ENCODE peak calls at places on chromosomes 5 and 9, in four cellular contexts. X is HepG2, M is testis, F is heart left ventricle. N is an unnamed sample.

GRCh38 chr5:35855221-35855620 is 1.5 kb upstream of the IL7R start:
- DNase-seq in X (no peak), M (no peak), F (no peak), N (no peak)

GRCh38 chr5:138336952-138337684 is 948 bp upstream of the FAM53C start:
- DNase-seq in X (no peak), M (peak), F (no peak), N (no peak)

GRCh38 chr5:14008819-14009311 is 64.4 kb upstream of the DNAH5 start:
- DNase-seq in X (peak), M (no peak), F (no peak), N (no peak)

GRCh38 chr5:179345429-179346321 is at the start of gene ADAMTS2:
- DNase-seq in X (no peak), M (peak), F (peak), N (peak)

GRCh38 chr9:130160862-130161470 is 11.2 kb upstream of the NCS1 start:
- DNase-seq in X (no peak), M (no peak), F (no peak), N (no peak)

GRCh38 chr5:172113036-172113435 is 75.0 kb downstream of the STK10 start:
- DNase-seq in X (no peak), M (no peak), F (no peak), N (no peak)

GRCh38 chr5:178228609-178229008 is 4.0 kb downstream of the PHYKPL start:
- DNase-seq in X (no peak), M (no peak), F (no peak), N (no peak)

GRCh38 chr9:38309324-38310195 is 82.9 kb upstream of the ALDH1B1 start:
- DNase-seq in X (no peak), M (no peak), F (no peak), N (no peak)

GRCh38 chr9:101317735-101318134 is 67.1 kb downstream of the BAAT start:
- DNase-seq in X (no peak), M (no peak), F (no peak), N (no peak)

GRCh38 chr5:119355636-119356383 is at the start of gene TNFAIP8:
- DNase-seq in X (peak), M (peak), F (peak), N (peak)

GRCh38 chr5:109725135-109725534 is 35.4 kb downstream of the MAN2A1 start:
- DNase-seq in X (no peak), M (no peak), F (no peak), N (no peak)

GRCh38 chr5:79346420-79346824 is 110.5 kb downstream of the JMY start:
- DNase-seq in X (no peak), M (no peak), F (no peak), N (no peak)

GRCh38 chr9:69671904-69672827 is at the start of gene APBA1:
- DNase-seq in X (no peak), M (peak), F (peak), N (no peak)

GRCh38 chr5:71456362-71456743 is 902 bp downstream of the BDP1 start:
- DNase-seq in X (no peak), M (no peak), F (no peak), N (no peak)

GRCh38 chr5:79503794-79504495 is 10.0 kb downstream of the HOMER1 start:
- DNase-seq in X (no peak), M (no peak), F (no peak), N (no peak)

GRCh38 chr9:107472581-107473335 is 16.8 kb downstream of the KLF4 start:
- DNase-seq in X (no peak), M (no peak), F (no peak), N (no peak)

GRCh38 chr9:32627394-32627954 is 8.0 kb downstream of the TAF1L start:
- DNase-seq in X (peak), M (no peak), F (no peak), N (no peak)

GRCh38 chr9:1918642-1919041 is 96.5 kb upstream of the SMARCA2 start:
- DNase-seq in X (no peak), M (no peak), F (no peak), N (no peak)

GRCh38 chr5:252546-252945 is 18.9 kb upstream of the PDCD6 start:
- DNase-seq in X (no peak), M (no peak), F (no peak), N (no peak)

GRCh38 chr5:60262576-60263295 is 369.2 kb upstream of the PDE4D start:
- DNase-seq in X (no peak), M (no peak), F (no peak), N (no peak)

GRCh38 chr5:18216016-18216415 is 581.8 kb downstream of the TAF11L14 start:
- DNase-seq in X (no peak), M (no peak), F (no peak), N (no peak)

GRCh38 chr5:175653763-175654162 is 4.1 kb upstream of the HRH2 start:
- DNase-seq in X (no peak), M (no peak), F (no peak), N (no peak)

GRCh38 chr5:16916262-16916878 is 19.7 kb downstream of the MYO10 start:
- DNase-seq in X (no peak), M (no peak), F (no peak), N (no peak)

GRCh38 chr9:27565669-27566068 is 7.6 kb downstream of the C9orf72 start:
- DNase-seq in X (no peak), M (no peak), F (no peak), N (no peak)

GRCh38 chr5:145484195-145484594 is 350.9 kb downstream of the PRELID2 start:
- DNase-seq in X (no peak), M (no peak), F (no peak), N (no peak)

GRCh38 chr9:19252174-19252884 is 21.8 kb downstream of the DENND4C start:
- DNase-seq in X (no peak), M (no peak), F (no peak), N (no peak)

GRCh38 chr5:135271533-135272310 is 127.3 kb downstream of the MACROH2A1 start:
- DNase-seq in X (peak), M (no peak), F (no peak), N (no peak)

GRCh38 chr9:93244510-93245436 is 60.8 kb downstream of the WNK2 start:
- DNase-seq in X (no peak), M (no peak), F (no peak), N (no peak)

GRCh38 chr5:175867587-175868347 is 3.6 kb upstream of the CPLX2 start:
- DNase-seq in X (peak), M (no peak), F (no peak), N (no peak)

GRCh38 chr9:137148661-137149060 is 9.7 kb downstream of the GRIN1 start:
- DNase-seq in X (no peak), M (no peak), F (no peak), N (no peak)

GRCh38 chr5:152532714-152533113 is 127.6 kb upstream of the NMUR2 start:
- DNase-seq in X (peak), M (no peak), F (no peak), N (no peak)

GRCh38 chr5:81233080-81233634 is at the start of gene CKMT2:
- DNase-seq in X (peak), M (peak), F (peak), N (no peak)
- TF ChIP-seq POLR2A in X (peak), M (no peak), F (peak), N (no peak)

DNA sequence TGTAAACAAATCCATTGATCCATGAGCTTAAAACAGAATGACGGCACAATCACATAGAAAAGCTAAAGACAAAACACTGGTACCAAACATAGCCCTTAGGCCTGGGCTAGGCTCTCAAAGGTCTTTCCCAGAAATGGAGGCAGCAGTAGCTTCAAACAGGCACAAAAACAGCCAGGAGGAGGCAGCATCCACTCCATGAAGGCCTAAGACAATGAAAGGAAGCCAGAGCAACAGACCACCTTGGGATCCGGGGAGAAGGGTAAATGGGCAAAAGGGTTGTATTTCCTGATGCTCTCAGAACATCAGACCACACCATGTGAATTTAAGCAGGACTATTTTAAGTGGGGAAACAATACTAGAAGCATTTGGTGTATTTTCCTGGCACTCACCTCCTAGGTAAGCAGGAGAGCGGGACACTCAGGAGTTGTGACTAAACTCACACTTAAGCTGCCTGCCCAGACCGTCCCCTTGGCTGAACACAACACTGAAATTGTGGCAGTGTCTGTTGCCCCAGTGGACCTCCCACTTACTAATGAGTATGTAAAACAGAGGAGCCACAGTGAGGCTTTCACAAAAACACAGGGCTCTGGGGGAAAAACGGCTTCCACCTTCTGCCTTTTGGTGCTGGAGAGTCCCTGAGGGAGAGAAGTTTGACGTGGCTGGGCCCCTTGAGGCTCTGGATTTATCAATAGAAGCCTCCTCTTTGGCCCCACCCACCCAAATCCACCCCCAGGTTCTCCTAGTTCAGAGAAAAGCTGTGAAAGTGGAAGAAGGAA is 11.9 kb downstream of the GNPDA1 start:
- DNase-seq in X (peak), M (peak), F (no peak), N (no peak)
- TF ChIP-seq CTCF in X (peak), M (peak), F (peak), N (no peak)

GRCh38 chr9:127776195-127776918 is 2.1 kb downstream of the SH2D3C start:
- DNase-seq in X (no peak), M (no peak), F (no peak), N (no peak)
- H3K4me3 ChIP-seq in X (no peak), M (no peak), F (no peak), N (no peak)

DNA sequence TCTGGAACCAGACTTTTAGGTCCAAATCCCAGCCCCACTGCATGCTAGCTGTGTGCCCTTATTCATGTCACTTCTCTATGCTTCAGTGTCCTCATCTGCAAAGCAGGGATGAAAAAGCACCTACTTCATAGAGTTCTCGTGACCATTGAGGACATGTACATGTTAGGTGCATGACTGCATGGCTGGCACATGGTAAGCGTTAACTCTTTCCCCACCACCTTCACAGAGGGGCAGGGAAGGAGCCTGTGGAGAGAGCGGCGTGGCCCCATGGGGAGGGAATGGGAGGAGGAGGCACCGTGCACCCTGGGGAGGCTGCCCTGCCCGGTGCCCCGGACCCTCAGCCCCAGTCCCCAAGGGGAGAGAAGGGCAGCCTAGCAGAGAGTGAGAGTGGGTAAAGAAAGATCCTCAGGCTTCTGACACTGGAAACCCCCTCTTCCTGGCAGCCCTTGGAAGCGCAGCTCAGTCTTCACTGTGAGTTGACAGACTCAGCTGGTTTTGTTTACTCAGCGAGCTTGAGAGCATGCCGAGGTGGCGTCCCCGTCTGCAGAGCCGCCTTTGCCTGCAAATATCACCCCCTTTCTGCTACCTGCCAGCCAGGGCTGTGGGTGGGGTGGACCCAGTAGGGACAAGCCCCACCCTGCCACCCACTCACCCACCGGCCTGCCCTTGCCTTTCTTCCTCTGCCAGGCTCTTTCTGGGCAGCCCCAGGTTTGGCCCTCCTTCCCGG is 10.6 kb upstream of the ANGPTL2 start:
- DNase-seq in X (no peak), M (no peak), F (peak), N (peak)
- TF ChIP-seq POLR2A in X (no peak), M (no peak), F (no peak), N (no peak)

DNA sequence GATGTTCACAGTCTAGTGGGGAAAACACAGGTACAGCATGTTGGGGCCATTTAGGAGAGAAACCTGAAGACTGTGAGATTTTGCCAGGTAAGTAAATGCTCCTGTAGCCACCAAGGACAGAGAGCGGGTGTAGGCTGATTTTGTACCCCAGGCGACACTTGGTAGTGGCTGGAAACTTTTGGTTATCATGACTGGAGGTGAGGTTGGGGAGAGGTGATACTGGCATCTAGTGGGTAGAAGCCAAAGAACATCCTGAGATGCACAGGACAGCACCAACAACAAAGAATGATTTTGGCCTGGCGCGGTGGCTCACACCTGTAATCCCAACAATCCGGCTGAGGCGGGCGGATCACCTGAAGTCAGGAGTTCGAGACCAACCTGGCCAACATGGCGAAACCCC is 38.8 kb upstream of the PWWP2A start:
- DNase-seq in X (no peak), M (no peak), F (no peak), N (no peak)
- TF ChIP-seq CTCF in X (peak), M (no peak), F (no peak), N (no peak)

DNA sequence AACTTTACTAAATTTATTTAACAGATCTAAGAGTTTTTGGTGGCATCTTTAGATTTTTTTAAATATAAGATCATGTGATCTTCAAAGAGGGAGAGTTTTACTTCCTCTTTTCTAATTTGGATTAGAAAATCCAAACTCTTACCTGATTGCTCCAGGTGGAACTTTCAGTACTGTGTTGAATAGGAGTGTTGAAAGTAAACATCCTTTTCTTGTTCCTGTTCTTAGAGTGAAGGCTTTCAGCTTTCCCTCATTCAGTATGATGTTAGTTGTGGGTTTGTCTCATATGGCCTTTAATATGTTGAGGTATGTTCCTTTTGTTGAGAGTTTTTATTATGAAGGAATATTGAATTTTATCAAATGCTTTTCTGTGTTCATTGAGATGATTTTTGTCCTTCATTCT is 650.0 kb upstream of the SGCD start:
- DNase-seq in X (no peak), M (no peak), F (no peak), N (no peak)
- H3K4me3 ChIP-seq in X (no peak), M (no peak), F (no peak), N (no peak)

GRCh38 chr9:95506692-95507455 is 9.9 kb downstream of the PTCH1 start:
- DNase-seq in X (peak), M (peak), F (peak), N (no peak)
- TF ChIP-seq POLR2A in X (no peak), M (no peak), F (peak), N (no peak)

DNA sequence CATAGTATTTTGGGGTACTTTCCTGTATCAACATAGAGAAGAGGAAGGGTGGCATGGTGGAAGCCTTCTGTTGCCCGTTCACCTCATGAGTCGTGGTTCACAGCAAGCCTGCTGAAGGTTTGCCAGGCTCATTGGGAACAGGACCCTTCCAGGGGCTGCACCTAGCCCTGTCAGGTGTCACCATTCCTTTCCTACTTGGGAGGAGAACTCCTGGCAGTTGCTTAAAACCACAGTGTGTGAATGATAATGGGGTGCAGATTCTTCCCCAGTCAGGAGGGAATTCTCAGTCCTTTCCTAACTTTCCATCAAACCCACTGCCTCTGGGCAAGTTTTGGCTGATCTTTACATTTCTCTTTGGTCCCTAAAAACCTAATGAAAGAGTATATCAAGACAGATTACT is 99.4 kb upstream of the CTNND2 start:
- DNase-seq in X (no peak), M (no peak), F (no peak), N (no peak)
- TF ChIP-seq CTCF in X (no peak), M (no peak), F (no peak), N (no peak)